ENCODE peak calls at places on chromosomes 16 and 17, in eight cellular contexts. One of them, this sample, is unnamed.

GRCh38 chr16:58011652-58012051 is 10.4 kb downstream of the USB1 start:
- DNase-seq in testis: no peak
- DNase-seq in effector memory CD4-positive, alpha-beta T cell: no peak
- DNase-seq in neuronal stem cell: no peak
- DNase-seq in mucosa of descending colon: no peak
- DNase-seq in ascending aorta: no peak
- DNase-seq in astrocyte: peak; percentile 74
- DNase-seq in HCT116: no peak
- DNase-seq in this sample: no peak

GRCh38 chr16:77974883-77975282 is 47.5 kb upstream of the CLEC3A start:
- DNase-seq in neuronal stem cell: peak; percentile 20
- DNase-seq in astrocyte: no peak
- DNase-seq in testis: peak; percentile 17
- DNase-seq in HCT116: no peak
- DNase-seq in ascending aorta: no peak
- DNase-seq in mucosa of descending colon: no peak
- DNase-seq in effector memory CD4-positive, alpha-beta T cell: no peak
- DNase-seq in this sample: no peak

GRCh38 chr16:55569025-55569424 is 2.5 kb downstream of the CAPNS2 start:
- DNase-seq in ascending aorta: no peak
- DNase-seq in neuronal stem cell: no peak
- DNase-seq in testis: no peak
- DNase-seq in effector memory CD4-positive, alpha-beta T cell: no peak
- DNase-seq in HCT116: no peak
- DNase-seq in astrocyte: peak; percentile 75
- DNase-seq in mucosa of descending colon: no peak
- DNase-seq in this sample: no peak

GRCh38 chr16:16019488-16019887 is 70.1 kb downstream of the ABCC1 start:
- DNase-seq in neuronal stem cell: no peak
- DNase-seq in HCT116: peak; percentile 10
- DNase-seq in ascending aorta: peak; percentile 78
- DNase-seq in mucosa of descending colon: no peak
- DNase-seq in effector memory CD4-positive, alpha-beta T cell: no peak
- DNase-seq in astrocyte: peak; percentile 54
- DNase-seq in testis: peak; percentile 25
- DNase-seq in this sample: no peak

GRCh38 chr17:16877102-16877501 is 94.8 kb downstream of the TNFRSF13B start:
- DNase-seq in neuronal stem cell: no peak
- DNase-seq in HCT116: no peak
- DNase-seq in testis: no peak
- DNase-seq in mucosa of descending colon: no peak
- DNase-seq in effector memory CD4-positive, alpha-beta T cell: no peak
- DNase-seq in ascending aorta: no peak
- DNase-seq in astrocyte: no peak
- DNase-seq in this sample: no peak

GRCh38 chr17:83181991-83182619 is 102.7 kb downstream of the METRNL start:
- DNase-seq in neuronal stem cell: no peak
- DNase-seq in astrocyte: no peak
- DNase-seq in effector memory CD4-positive, alpha-beta T cell: no peak
- DNase-seq in mucosa of descending colon: peak; percentile 25
- DNase-seq in HCT116: no peak
- DNase-seq in ascending aorta: peak; percentile 58
- DNase-seq in testis: no peak
- DNase-seq in this sample: no peak

GRCh38 chr16:88049020-88049419 is 97.8 kb downstream of the BANP start:
- DNase-seq in astrocyte: no peak
- DNase-seq in HCT116: no peak
- DNase-seq in mucosa of descending colon: no peak
- DNase-seq in effector memory CD4-positive, alpha-beta T cell: no peak
- DNase-seq in ascending aorta: no peak
- DNase-seq in neuronal stem cell: no peak
- DNase-seq in testis: no peak
- DNase-seq in this sample: no peak

GRCh38 chr16:27230562-27230991 is 27.3 kb downstream of the KDM8 start:
- DNase-seq in astrocyte: no peak
- DNase-seq in neuronal stem cell: no peak
- DNase-seq in testis: no peak
- DNase-seq in mucosa of descending colon: peak; percentile 92
- DNase-seq in ascending aorta: no peak
- DNase-seq in HCT116: no peak
- DNase-seq in effector memory CD4-positive, alpha-beta T cell: peak; percentile 54
- DNase-seq in this sample: no peak

GRCh38 chr16:28294201-28294600 is 1.9 kb downstream of the SBK1 start:
- DNase-seq in ascending aorta: no peak
- DNase-seq in neuronal stem cell: no peak
- DNase-seq in testis: no peak
- DNase-seq in effector memory CD4-positive, alpha-beta T cell: no peak
- DNase-seq in mucosa of descending colon: no peak
- DNase-seq in HCT116: no peak
- DNase-seq in astrocyte: no peak
- DNase-seq in this sample: no peak

GRCh38 chr16:74749291-74750055 is 25.1 kb downstream of the FA2H start:
- DNase-seq in ascending aorta: no peak
- DNase-seq in HCT116: no peak
- DNase-seq in effector memory CD4-positive, alpha-beta T cell: no peak
- DNase-seq in astrocyte: no peak
- DNase-seq in testis: no peak
- DNase-seq in neuronal stem cell: no peak
- DNase-seq in mucosa of descending colon: no peak
- DNase-seq in this sample: no peak

GRCh38 chr17:27668488-27668823 is 37.5 kb downstream of the LGALS9 start:
- DNase-seq in effector memory CD4-positive, alpha-beta T cell: no peak
- DNase-seq in HCT116: no peak
- DNase-seq in ascending aorta: no peak
- DNase-seq in mucosa of descending colon: no peak
- DNase-seq in neuronal stem cell: no peak
- DNase-seq in testis: no peak
- DNase-seq in astrocyte: no peak
- DNase-seq in this sample: no peak

GRCh38 chr17:57440522-57441269 is 184.4 kb downstream of the MSI2 start:
- DNase-seq in mucosa of descending colon: peak; percentile 66
- DNase-seq in neuronal stem cell: peak; percentile 51
- DNase-seq in ascending aorta: peak; percentile 80
- DNase-seq in testis: peak; percentile 83
- DNase-seq in HCT116: peak; percentile 76
- DNase-seq in astrocyte: peak; percentile 97
- DNase-seq in effector memory CD4-positive, alpha-beta T cell: peak; percentile 26
- DNase-seq in this sample: peak; percentile 35

GRCh38 chr16:11706180-11706742 is 36.4 kb downstream of the TXNDC11 start:
- DNase-seq in testis: no peak
- DNase-seq in mucosa of descending colon: no peak
- DNase-seq in neuronal stem cell: no peak
- DNase-seq in ascending aorta: no peak
- DNase-seq in astrocyte: no peak
- DNase-seq in effector memory CD4-positive, alpha-beta T cell: no peak
- DNase-seq in HCT116: no peak
- DNase-seq in this sample: peak; percentile 50

GRCh38 chr17:66814570-66814969 is 20.3 kb upstream of the CACNG5 start:
- DNase-seq in neuronal stem cell: no peak
- DNase-seq in ascending aorta: no peak
- DNase-seq in HCT116: no peak
- DNase-seq in effector memory CD4-positive, alpha-beta T cell: no peak
- DNase-seq in astrocyte: no peak
- DNase-seq in mucosa of descending colon: no peak
- DNase-seq in testis: no peak
- DNase-seq in this sample: no peak

GRCh38 chr16:63129411-63130125 is 1093.3 kb upstream of the CDH8 start:
- DNase-seq in testis: no peak
- DNase-seq in HCT116: no peak
- DNase-seq in astrocyte: no peak
- DNase-seq in mucosa of descending colon: no peak
- DNase-seq in ascending aorta: no peak
- DNase-seq in neuronal stem cell: no peak
- DNase-seq in effector memory CD4-positive, alpha-beta T cell: no peak
- DNase-seq in this sample: no peak

GRCh38 chr17:30506423-30506822 is 29.2 kb downstream of the GOSR1 start:
- DNase-seq in neuronal stem cell: no peak
- DNase-seq in testis: no peak
- DNase-seq in astrocyte: no peak
- DNase-seq in HCT116: no peak
- DNase-seq in mucosa of descending colon: no peak
- DNase-seq in effector memory CD4-positive, alpha-beta T cell: no peak
- DNase-seq in ascending aorta: no peak
- DNase-seq in this sample: no peak

GRCh38 chr17:30505868-30506417 is 28.7 kb downstream of the GOSR1 start:
- DNase-seq in effector memory CD4-positive, alpha-beta T cell: no peak
- DNase-seq in mucosa of descending colon: no peak
- DNase-seq in astrocyte: no peak
- DNase-seq in testis: no peak
- DNase-seq in ascending aorta: no peak
- DNase-seq in HCT116: no peak
- DNase-seq in neuronal stem cell: no peak
- DNase-seq in this sample: no peak

DNA sequence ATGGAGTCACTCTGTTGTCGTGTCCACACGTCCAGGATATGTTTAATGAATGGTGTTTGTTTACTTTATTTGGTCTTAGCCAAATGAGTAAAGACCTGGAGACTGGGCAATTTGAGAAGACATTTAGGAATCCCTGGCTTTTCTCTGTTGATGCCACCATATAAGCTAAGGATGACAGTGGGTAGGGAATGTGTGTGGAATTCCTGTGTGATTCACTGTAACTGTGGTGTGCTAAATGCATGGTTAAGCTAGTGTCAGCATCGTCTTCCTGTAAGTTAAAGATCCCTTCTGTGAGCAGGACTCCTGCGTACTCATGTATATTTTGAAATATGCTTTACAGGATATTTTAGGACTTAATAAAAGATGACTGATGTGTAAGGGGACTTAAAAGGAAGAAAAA is 26.4 kb downstream of the GOSR1 start:
- DNase-seq in HCT116: no peak
- DNase-seq in mucosa of descending colon: no peak
- DNase-seq in neuronal stem cell: no peak
- DNase-seq in testis: no peak
- DNase-seq in ascending aorta: no peak
- DNase-seq in astrocyte: no peak
- DNase-seq in effector memory CD4-positive, alpha-beta T cell: no peak
- DNase-seq in this sample: no peak
- H3K36me3 ChIP-seq in HCT116: peaks cover 7% of the 10 kb centered on the region
- H3K36me3 ChIP-seq in mucosa of descending colon: no peaks in the 10 kb centered on the region
- H3K36me3 ChIP-seq in neuronal stem cell: peaks cover 5% of the 10 kb centered on the region
- H3K36me3 ChIP-seq in testis: no peaks in the 10 kb centered on the region
- H3K36me3 ChIP-seq in ascending aorta: peaks cover 38% of the 10 kb centered on the region
- H3K36me3 ChIP-seq in astrocyte: peaks cover 42% of the 10 kb centered on the region
- H3K36me3 ChIP-seq in effector memory CD4-positive, alpha-beta T cell: peaks cover 29% of the 10 kb centered on the region
- H3K36me3 ChIP-seq in this sample: no peaks in the 10 kb centered on the region

GRCh38 chr16:35574011-35574410 is 2114.6 kb downstream of the TP53TG3F start:
- DNase-seq in effector memory CD4-positive, alpha-beta T cell: no peak
- DNase-seq in neuronal stem cell: no peak
- DNase-seq in HCT116: no peak
- DNase-seq in ascending aorta: no peak
- DNase-seq in astrocyte: no peak
- DNase-seq in mucosa of descending colon: no peak
- DNase-seq in testis: no peak
- DNase-seq in this sample: no peak
- H3K9me3 ChIP-seq in effector memory CD4-positive, alpha-beta T cell: no peaks in the 10 kb centered on the region
- H3K9me3 ChIP-seq in neuronal stem cell: peaks cover 66% of the 10 kb centered on the region
- H3K9me3 ChIP-seq in HCT116: no peaks in the 10 kb centered on the region
- H3K9me3 ChIP-seq in ascending aorta: no peaks in the 10 kb centered on the region
- H3K9me3 ChIP-seq in astrocyte: peaks cover 12% of the 10 kb centered on the region
- H3K9me3 ChIP-seq in mucosa of descending colon: peaks cover 74% of the 10 kb centered on the region
- H3K9me3 ChIP-seq in testis: no peaks in the 10 kb centered on the region
- H3K9me3 ChIP-seq in this sample: no peaks in the 10 kb centered on the region

DNA sequence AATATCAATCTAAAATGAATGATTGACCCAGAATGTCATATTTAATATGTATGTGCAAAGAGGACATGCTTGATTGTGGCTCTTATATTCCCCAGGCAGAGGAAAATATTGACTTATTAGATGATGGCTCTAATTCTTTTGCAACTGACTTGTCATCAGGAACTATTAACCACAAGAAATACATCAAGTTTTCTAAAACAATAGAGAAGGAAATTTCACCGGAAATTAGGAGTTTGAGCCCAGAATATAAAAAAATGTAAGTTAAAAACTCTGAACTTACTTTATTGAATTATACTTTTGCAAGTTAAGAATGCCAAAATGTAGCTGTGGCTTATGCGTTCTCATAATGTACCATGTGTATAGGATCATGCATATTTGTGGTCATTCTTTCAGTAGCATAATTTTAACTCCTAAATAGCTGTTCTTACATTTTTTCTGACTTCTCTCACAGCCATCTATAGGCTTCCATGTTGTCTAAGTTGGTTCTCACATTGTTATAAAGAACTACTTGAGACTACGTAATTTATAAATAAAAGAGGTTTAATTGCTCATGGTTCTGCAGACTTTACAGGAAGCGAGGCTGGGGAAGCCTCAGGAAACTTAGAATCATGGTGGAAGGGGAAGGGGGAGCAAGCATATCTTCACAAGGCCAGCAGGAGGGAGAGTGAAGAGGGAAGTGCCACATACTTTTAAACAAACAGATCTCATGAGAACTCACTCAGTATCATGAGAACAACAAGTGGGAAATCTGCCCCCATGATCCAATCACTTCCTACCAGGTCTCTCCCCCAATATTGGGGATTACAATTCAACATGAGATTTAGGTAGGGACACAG is 11.6 kb downstream of the EFCAB13 start:
- DNase-seq in testis: no peak
- DNase-seq in neuronal stem cell: no peak
- DNase-seq in effector memory CD4-positive, alpha-beta T cell: no peak
- DNase-seq in mucosa of descending colon: no peak
- DNase-seq in ascending aorta: no peak
- DNase-seq in HCT116: no peak
- DNase-seq in astrocyte: no peak
- DNase-seq in this sample: no peak
- H3K36me3 ChIP-seq in testis: no peaks in the 10 kb centered on the region
- H3K36me3 ChIP-seq in neuronal stem cell: no peaks in the 10 kb centered on the region
- H3K36me3 ChIP-seq in effector memory CD4-positive, alpha-beta T cell: peaks cover 5% of the 10 kb centered on the region
- H3K36me3 ChIP-seq in mucosa of descending colon: no peaks in the 10 kb centered on the region
- H3K36me3 ChIP-seq in ascending aorta: no peaks in the 10 kb centered on the region
- H3K36me3 ChIP-seq in HCT116: no peaks in the 10 kb centered on the region
- H3K36me3 ChIP-seq in astrocyte: no peaks in the 10 kb centered on the region
- H3K36me3 ChIP-seq in this sample: no peaks in the 10 kb centered on the region

GRCh38 chr17:22217135-22217534 is 524.8 kb downstream of the KCNJ18 start:
- DNase-seq in ascending aorta: no peak
- DNase-seq in neuronal stem cell: peak; percentile 0
- DNase-seq in mucosa of descending colon: no peak
- DNase-seq in testis: no peak
- DNase-seq in astrocyte: no peak
- DNase-seq in effector memory CD4-positive, alpha-beta T cell: no peak
- DNase-seq in HCT116: no peak
- DNase-seq in this sample: no peak

GRCh38 chr17:22221344-22221743 is 529.0 kb downstream of the KCNJ18 start:
- DNase-seq in ascending aorta: no peak
- DNase-seq in astrocyte: no peak
- DNase-seq in neuronal stem cell: no peak
- DNase-seq in mucosa of descending colon: no peak
- DNase-seq in effector memory CD4-positive, alpha-beta T cell: no peak
- DNase-seq in testis: peak; percentile 40
- DNase-seq in HCT116: no peak
- DNase-seq in this sample: no peak
- H3K9me3 ChIP-seq in ascending aorta: no peaks in the 10 kb centered on the region
- H3K9me3 ChIP-seq in astrocyte: peaks cover 4% of the 10 kb centered on the region
- H3K9me3 ChIP-seq in neuronal stem cell: peaks cover 3% of the 10 kb centered on the region
- H3K9me3 ChIP-seq in mucosa of descending colon: peaks cover 77% of the 10 kb centered on the region
- H3K9me3 ChIP-seq in effector memory CD4-positive, alpha-beta T cell: no peaks in the 10 kb centered on the region
- H3K9me3 ChIP-seq in testis: no peaks in the 10 kb centered on the region
- H3K9me3 ChIP-seq in HCT116: peaks cover 4% of the 10 kb centered on the region
- H3K9me3 ChIP-seq in this sample: no peaks in the 10 kb centered on the region

GRCh38 chr16:85798283-85798776 is 1.0 kb downstream of the EMC8 start:
- DNase-seq in testis: no peak
- DNase-seq in astrocyte: peak; percentile 2
- DNase-seq in ascending aorta: no peak
- DNase-seq in HCT116: no peak
- DNase-seq in mucosa of descending colon: no peak
- DNase-seq in effector memory CD4-positive, alpha-beta T cell: no peak
- DNase-seq in neuronal stem cell: no peak
- DNase-seq in this sample: no peak
- H3K36me3 ChIP-seq in testis: no peaks in the 10 kb centered on the region
- H3K36me3 ChIP-seq in astrocyte: peaks cover 31% of the 10 kb centered on the region
- H3K36me3 ChIP-seq in ascending aorta: peaks cover 20% of the 10 kb centered on the region
- H3K36me3 ChIP-seq in HCT116: peaks cover 36% of the 10 kb centered on the region
- H3K36me3 ChIP-seq in mucosa of descending colon: no peaks in the 10 kb centered on the region
- H3K36me3 ChIP-seq in effector memory CD4-positive, alpha-beta T cell: peaks cover 31% of the 10 kb centered on the region
- H3K36me3 ChIP-seq in neuronal stem cell: peaks cover 21% of the 10 kb centered on the region
- H3K36me3 ChIP-seq in this sample: peaks cover 7% of the 10 kb centered on the region